ENCODE peak calls at places on chromosome 16, in six cellular contexts. G is OCI-LY7; W is fibroblast of lung; K is activated gamma-delta T cell; A is NCI-H460; J is activated CD4-positive, alpha-beta T cell treated with anti-CD3 and anti-CD28 coated beads, Interleukin-2, amount 50 U/mL, for 48 hours. T is an unnamed sample.
A peak's percentile ranks its signal among the peaks of the same experiment; 100 is the strongest.

GRCh38 chr16:71623597-71623996 is 2.4 kb upstream of the MARVELD3 start:
- DNase-seq in G (no peak), W (no peak), K (no peak), A (no peak), J (no peak), T (no peak)

GRCh38 chr16:10308305-10309193 is 77.3 kb upstream of the ATF7IP2 start:
- DNase-seq in G (no peak), W (no peak), K (no peak), A (no peak), J (no peak), T (no peak)

GRCh38 chr16:66295191-66295590 is 71.3 kb upstream of the CDH5 start:
- DNase-seq in G (no peak), W (no peak), K (no peak), A (no peak), J (no peak), T (peak; percentile 14)

GRCh38 chr16:380837-381787 is 666 bp downstream of the PGAP6 start:
- DNase-seq in G (no peak), W (no peak), K (no peak), A (no peak), J (peak; percentile 36), T (no peak)

GRCh38 chr16:75065808-75066149 is 50.8 kb downstream of the LDHD start:
- DNase-seq in G (no peak), W (no peak), K (no peak), A (no peak), J (no peak), T (no peak)

GRCh38 chr16:4987250-4987579 is 29.1 kb downstream of the SEC14L5 start:
- DNase-seq in G (no peak), W (no peak), K (no peak), A (no peak), J (no peak), T (no peak)

GRCh38 chr16:84888450-84888849 is 68.7 kb downstream of the CRISPLD2 start:
- DNase-seq in G (no peak), W (no peak), K (no peak), A (no peak), J (no peak), T (no peak)

GRCh38 chr16:90019201-90019542 is at the start of gene DBNDD1:
- DNase-seq in G (no peak), W (no peak), K (no peak), A (no peak), J (no peak), T (no peak)

GRCh38 chr16:85424260-85425060 is 188.7 kb upstream of the GSE1 start:
- DNase-seq in G (no peak), W (no peak), K (no peak), A (no peak), J (no peak), T (no peak)

GRCh38 chr16:84278968-84279367 is 15.7 kb upstream of the WFDC1 start:
- DNase-seq in G (no peak), W (no peak), K (no peak), A (no peak), J (no peak), T (no peak)

GRCh38 chr16:56463153-56463552 is 11.8 kb downstream of the OGFOD1 start:
- DNase-seq in G (no peak), W (no peak), K (no peak), A (no peak), J (no peak), T (no peak)

GRCh38 chr16:1430214-1430758 is 592 bp upstream of the PERCC1 start:
- DNase-seq in G (no peak), W (no peak), K (no peak), A (no peak), J (no peak), T (no peak)

GRCh38 chr16:56111100-56111499 is 80.2 kb upstream of the GNAO1 start:
- DNase-seq in G (no peak), W (no peak), K (no peak), A (no peak), J (no peak), T (no peak)

GRCh38 chr16:89822188-89823086 is 5.8 kb upstream of the SPIRE2 start:
- DNase-seq in G (no peak), W (no peak), K (no peak), A (no peak), J (no peak), T (no peak)

GRCh38 chr16:53131363-53132071 is 76.7 kb downstream of the CHD9 start:
- DNase-seq in G (peak; percentile 52), W (peak; percentile 40), K (peak; percentile 55), A (peak; percentile 21), J (peak; percentile 76), T (peak; percentile 52)

GRCh38 chr16:69073181-69073669 is 32.2 kb upstream of the HAS3 start:
- DNase-seq in G (no peak), W (peak; percentile 82), K (no peak), A (peak; percentile 18), J (no peak), T (no peak)

GRCh38 chr16:24688359-24688758 is 41.1 kb upstream of the TNRC6A start:
- DNase-seq in G (no peak), W (no peak), K (no peak), A (no peak), J (no peak), T (no peak)